ENCODE peak calls at places on chromosomes 6 and 20, in eight cellular contexts. U is stimulated activated CD8-positive, alpha-beta memory T cell treated with anti-CD3 and anti-CD28 coated beads, Interleukin-7, amount 100 ng/mL, for 4 hours; G is effector memory CD8-positive, alpha-beta T cell; M is activated CD8-positive, alpha-beta memory T cell treated with anti-CD3 and anti-CD28 coated beads, Interleukin-2, amount 50 U/mL, for 4 hours; X is stimulated activated CD4-positive, alpha-beta T cell treated with anti-CD3 and anti-CD28 coated beads, Interleukin-1b, Interleukin-23, amount 100 ng/mL, for 48 hours; S is NCI-H1092 treated with DMSO at 0.1 percent for 48 hours; L is astrocyte of the hippocampus; Q is activated naive CD8-positive, alpha-beta T cell treated with anti-CD3 and anti-CD28 coated beads, Interleukin-2, amount 50 U/mL, for 24 hours. Y is an unnamed sample.

GRCh38 chr6:132972971-132973370 is 158.6 kb downstream of the RPS12 start:
- DNase-seq in Q (no peak), G (no peak), X (no peak), S (no peak), M (no peak), L (no peak), U (no peak), Y (no peak)

GRCh38 chr20:34516874-34517542 is 786 bp downstream of the DYNLRB1 start:
- DNase-seq in L (peak), S (peak), M (peak), U (no peak), X (peak), Q (peak), G (peak), Y (no peak)

GRCh38 chr6:130037207-130037811 is 18.9 kb downstream of the L3MBTL3 start:
- DNase-seq in Q (no peak), G (no peak), M (no peak), U (no peak), L (no peak), X (no peak), S (no peak), Y (no peak)

GRCh38 chr6:28118217-28118616 is 6.2 kb upstream of the ZSCAN16 start:
- DNase-seq in M (no peak), S (no peak), Q (no peak), U (no peak), L (no peak), X (no peak), G (no peak), Y (no peak)

GRCh38 chr6:10383312-10384063 is 31.4 kb downstream of the TFAP2A start:
- DNase-seq in U (no peak), L (no peak), M (no peak), S (no peak), Q (no peak), G (no peak), X (no peak), Y (no peak)

GRCh38 chr6:110044093-110044492 is 66.0 kb downstream of the GPR6 start:
- DNase-seq in X (no peak), G (no peak), Q (no peak), M (no peak), L (no peak), U (no peak), S (no peak), Y (no peak)

GRCh38 chr6:159692303-159693127 is 526 bp downstream of the SOD2 start:
- DNase-seq in Q (peak), U (peak), X (peak), M (peak), S (peak), L (peak), G (peak), Y (peak)

GRCh38 chr20:61350500-61351250 is 98.6 kb downstream of the CDH4 start:
- DNase-seq in Q (no peak), S (no peak), L (no peak), X (no peak), G (no peak), U (no peak), M (no peak), Y (no peak)

GRCh38 chr6:16803294-16804006 is 42.2 kb upstream of the ATXN1 start:
- DNase-seq in X (no peak), M (no peak), G (no peak), L (peak), Q (no peak), S (no peak), U (no peak), Y (no peak)

GRCh38 chr6:44493132-44493531 is 105.6 kb downstream of the CDC5L start:
- DNase-seq in L (no peak), X (no peak), M (no peak), S (no peak), G (no peak), Q (no peak), U (no peak), Y (no peak)

GRCh38 chr6:65776332-65776731 is 69.3 kb upstream of the EYS start:
- DNase-seq in G (no peak), U (no peak), L (no peak), S (no peak), M (no peak), X (no peak), Q (no peak), Y (no peak)

GRCh38 chr6:145544031-145544430 is 191.3 kb downstream of the EPM2A start:
- DNase-seq in G (no peak), L (peak), Q (no peak), S (no peak), X (no peak), U (no peak), M (no peak), Y (no peak)

GRCh38 chr6:107690864-107691661 is 133.1 kb downstream of the SCML4 start:
- DNase-seq in U (no peak), S (no peak), Q (no peak), L (peak), G (no peak), M (no peak), X (no peak), Y (no peak)

GRCh38 chr6:87357479-87358196 is 13.0 kb downstream of the C6orf163 start:
- DNase-seq in L (peak), U (no peak), G (no peak), Q (no peak), X (no peak), M (no peak), S (no peak), Y (no peak)

GRCh38 chr6:146545608-146546007 is 2.0 kb downstream of the RAB32 start:
- DNase-seq in M (no peak), X (no peak), S (no peak), L (peak), U (no peak), G (no peak), Q (no peak), Y (no peak)

GRCh38 chr20:591941-592340 is 18.2 kb downstream of the TCF15 start:
- DNase-seq in X (no peak), Q (no peak), G (no peak), M (no peak), S (no peak), L (no peak), U (no peak), Y (no peak)

GRCh38 chr6:155381856-155382690 is 67.8 kb upstream of the TFB1M start:
- DNase-seq in U (no peak), X (no peak), Q (no peak), L (no peak), G (no peak), M (no peak), S (no peak), Y (no peak)

GRCh38 chr6:35468980-35469710 is 944 bp downstream of the RPL10A start:
- DNase-seq in G (no peak), S (no peak), L (peak), M (peak), X (no peak), Q (no peak), U (no peak), Y (no peak)

GRCh38 chr6:152952866-152953509 is 29.9 kb downstream of the FBXO5 start:
- DNase-seq in S (peak), L (peak), X (no peak), G (no peak), Q (no peak), M (no peak), U (no peak), Y (no peak)

GRCh38 chr20:10790013-10790412 is 116.2 kb upstream of the JAG1 start:
- DNase-seq in X (no peak), G (no peak), Q (no peak), U (no peak), M (no peak), S (no peak), L (no peak), Y (no peak)

GRCh38 chr6:2505624-2506023 is 245.1 kb downstream of the MYLK4 start:
- DNase-seq in G (no peak), Q (peak), L (no peak), M (no peak), U (no peak), X (no peak), S (no peak), Y (no peak)

GRCh38 chr20:37449276-37449675 is 71.8 kb upstream of the NNAT start:
- DNase-seq in G (no peak), M (no peak), Q (no peak), L (no peak), U (no peak), X (no peak), S (no peak), Y (no peak)

GRCh38 chr6:161001421-161001820 is 9.9 kb downstream of the MAP3K4 start:
- DNase-seq in Q (no peak), S (peak), X (no peak), L (no peak), U (no peak), M (no peak), G (no peak), Y (no peak)

GRCh38 chr6:20182069-20182468 is 30.2 kb downstream of the MBOAT1 start:
- DNase-seq in U (no peak), L (no peak), S (no peak), G (no peak), Q (no peak), X (no peak), M (no peak), Y (no peak)

GRCh38 chr6:43803055-43803782 is 33.2 kb downstream of the VEGFA start:
- DNase-seq in S (no peak), M (no peak), U (no peak), X (no peak), G (no peak), Q (no peak), L (no peak), Y (no peak)

Y was measured in left lung.